ENCODE peak calls at places on chromosomes 13 and 19, in nine cellular contexts. B is OCI-LY7, L is fibroblast of lung, D is Calu3, V is HFFc6, W is fibroblast of the aortic adventitia, C is endothelial cell, H is cardiac muscle cell, G is lung. R is an unnamed sample.

GRCh38 chr13:22194106-22194810 is 523.4 kb downstream of the FGF9 start:
- DNase-seq in V (no peak), W (no peak), G (no peak), D (no peak), H (no peak), B (no peak), C (no peak), L (no peak), R (no peak)

GRCh38 chr19:54024660-54025059 is 33.2 kb downstream of the CACNG6 start:
- DNase-seq in L (no peak), B (no peak), C (no peak), H (no peak), V (no peak), D (no peak), W (no peak), G (no peak), R (no peak)

GRCh38 chr13:51122868-51123267 is 11.8 kb upstream of the C13orf42 start:
- DNase-seq in W (no peak), G (no peak), L (no peak), C (no peak), V (no peak), H (no peak), D (peak), B (no peak), R (peak)

GRCh38 chr13:35159041-35159440 is 217.0 kb downstream of the NBEA start:
- DNase-seq in G (no peak), H (no peak), V (no peak), W (no peak), C (no peak), B (no peak), D (no peak), L (no peak), R (no peak)

GRCh38 chr19:18833141-18833476 is 1.4 kb downstream of the UPF1 start:
- DNase-seq in H (no peak), D (no peak), B (peak), C (no peak), W (no peak), L (peak), G (no peak), V (no peak), R (no peak)

GRCh38 chr13:102798653-102799543 is at the start of the genes BIVM and POGLUT2:
- DNase-seq in C (peak), W (peak), D (peak), H (peak), V (peak), B (no peak), G (peak), L (peak), R (peak)

GRCh38 chr13:114132419-114133121 is at the start of gene RASA3:
- DNase-seq in V (peak), C (peak), G (peak), D (peak), B (peak), L (peak), W (peak), H (peak), R (peak)

GRCh38 chr19:6802336-6803035 is 30.0 kb downstream of the VAV1 start:
- DNase-seq in W (no peak), V (no peak), D (no peak), L (no peak), B (peak), C (no peak), G (peak), H (peak), R (no peak)

GRCh38 chr13:73932091-73932490 is 202.1 kb downstream of the KLF12 start:
- DNase-seq in V (no peak), B (no peak), H (no peak), G (no peak), C (no peak), D (no peak), W (no peak), L (no peak), R (no peak)

GRCh38 chr19:47813304-47813994 is 8.3 kb upstream of the CRX start:
- DNase-seq in L (peak), D (peak), G (peak), V (peak), C (peak), B (peak), H (peak), W (peak), R (peak)

GRCh38 chr19:47819841-47820244 is 1.9 kb upstream of the CRX start:
- DNase-seq in H (no peak), C (no peak), G (no peak), D (no peak), L (no peak), W (no peak), V (no peak), B (peak), R (no peak)

GRCh38 chr19:47813995-47814328 is 7.8 kb upstream of the CRX start:
- DNase-seq in W (no peak), V (no peak), C (no peak), G (no peak), L (no peak), B (no peak), D (no peak), H (no peak), R (no peak)
- TF ChIP-seq CTCF in W (no peak), V (peak), C (peak), G (no peak), L (no peak), B (no peak), D (peak), H (no peak), R (peak)

DNA sequence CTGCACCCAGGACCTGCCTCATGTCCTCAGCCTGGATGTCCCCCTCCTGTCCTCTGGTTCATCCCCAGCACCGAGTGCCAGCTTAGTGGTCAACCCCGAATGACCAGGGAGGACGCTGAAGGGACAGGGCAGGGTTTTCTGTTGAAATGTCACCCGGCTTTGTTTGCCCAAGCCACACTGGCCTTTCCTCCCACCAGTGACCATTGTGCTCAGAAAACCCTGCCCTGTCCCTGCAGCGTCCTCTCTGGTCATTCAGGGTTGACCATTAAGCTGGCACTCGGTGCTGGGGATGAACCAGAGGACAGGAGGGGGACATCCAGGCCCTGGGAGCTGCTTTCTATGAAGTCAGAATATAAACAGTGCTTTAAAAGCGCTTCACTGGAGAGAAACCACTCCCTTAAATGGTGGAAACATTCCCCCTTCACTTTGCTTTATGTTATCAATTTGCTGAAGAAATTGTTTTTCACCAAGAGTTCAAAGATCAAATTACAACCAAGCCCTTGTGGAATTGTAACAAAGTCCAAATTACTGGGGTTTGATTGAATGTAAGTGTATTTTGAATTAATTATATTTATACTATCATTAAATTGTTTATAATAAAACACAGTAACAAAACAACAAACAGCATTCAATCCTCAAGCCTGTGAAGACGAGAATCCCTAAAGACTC is 21.4 kb downstream of the CARS2 start:
- DNase-seq in G (no peak), H (no peak), V (no peak), L (peak), W (no peak), D (no peak), B (no peak), C (no peak), R (no peak)
- TF ChIP-seq CTCF in G (no peak), H (no peak), V (no peak), L (no peak), W (no peak), D (no peak), B (no peak), C (no peak), R (no peak)

GRCh38 chr19:20367811-20368294 is 197.7 kb downstream of the ZNF737 start:
- DNase-seq in W (no peak), D (no peak), L (no peak), H (no peak), G (no peak), V (no peak), B (peak), C (peak), R (no peak)
- TF ChIP-seq CTCF in W (no peak), D (no peak), L (no peak), H (no peak), G (no peak), V (no peak), B (peak), C (no peak), R (peak)

DNA sequence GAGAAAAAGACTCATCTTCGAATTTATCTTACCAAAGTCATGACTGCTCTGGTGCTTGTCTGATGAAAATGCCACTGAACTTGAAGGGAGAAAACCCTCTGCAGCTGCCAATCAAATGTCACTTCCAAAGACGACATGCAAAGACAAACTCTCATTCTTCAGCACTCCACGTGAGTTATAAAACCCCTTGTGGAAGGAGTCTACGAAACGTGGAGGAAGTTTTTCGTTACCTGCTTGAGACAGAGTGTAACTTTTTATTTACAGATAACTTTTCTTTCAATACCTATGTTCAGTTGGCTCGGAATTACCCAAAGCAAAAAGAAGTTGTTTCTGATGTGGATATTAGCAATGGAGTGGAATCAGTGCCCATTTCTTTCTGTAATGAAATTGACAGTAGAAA is 19.2 kb upstream of the PHF11 start:
- DNase-seq in B (no peak), C (no peak), V (no peak), H (no peak), L (no peak), G (no peak), D (no peak), W (no peak), R (no peak)
- TF ChIP-seq CTCF in B (no peak), C (no peak), V (no peak), H (no peak), L (no peak), G (no peak), D (no peak), W (no peak), R (no peak)

GRCh38 chr19:55160986-55161365 is 3.4 kb upstream of the TNNI3 start:
- DNase-seq in G (no peak), H (no peak), C (no peak), D (no peak), B (no peak), V (no peak), L (no peak), W (no peak), R (no peak)

GRCh38 chr19:55161571-55162322 is 4.2 kb upstream of the TNNI3 start:
- DNase-seq in G (no peak), B (no peak), H (no peak), C (no peak), V (no peak), L (no peak), D (no peak), W (no peak), R (no peak)

GRCh38 chr19:55166530-55167268 is at the start of gene DNAAF3:
- DNase-seq in C (peak), W (peak), B (peak), D (peak), L (peak), H (peak), G (peak), V (peak), R (peak)

GRCh38 chr19:55169136-55169535 is 2.7 kb upstream of the DNAAF3 start:
- DNase-seq in C (no peak), G (no peak), L (no peak), H (no peak), V (no peak), D (no peak), B (no peak), W (no peak), R (no peak)

GRCh38 chr19:55165952-55166529 is 372 bp downstream of the DNAAF3 start:
- DNase-seq in B (peak), W (peak), D (peak), V (peak), C (peak), G (peak), L (peak), H (peak), R (no peak)
- TF ChIP-seq CTCF in B (peak), W (peak), D (peak), V (peak), C (peak), G (no peak), L (peak), H (peak), R (peak)

DNA sequence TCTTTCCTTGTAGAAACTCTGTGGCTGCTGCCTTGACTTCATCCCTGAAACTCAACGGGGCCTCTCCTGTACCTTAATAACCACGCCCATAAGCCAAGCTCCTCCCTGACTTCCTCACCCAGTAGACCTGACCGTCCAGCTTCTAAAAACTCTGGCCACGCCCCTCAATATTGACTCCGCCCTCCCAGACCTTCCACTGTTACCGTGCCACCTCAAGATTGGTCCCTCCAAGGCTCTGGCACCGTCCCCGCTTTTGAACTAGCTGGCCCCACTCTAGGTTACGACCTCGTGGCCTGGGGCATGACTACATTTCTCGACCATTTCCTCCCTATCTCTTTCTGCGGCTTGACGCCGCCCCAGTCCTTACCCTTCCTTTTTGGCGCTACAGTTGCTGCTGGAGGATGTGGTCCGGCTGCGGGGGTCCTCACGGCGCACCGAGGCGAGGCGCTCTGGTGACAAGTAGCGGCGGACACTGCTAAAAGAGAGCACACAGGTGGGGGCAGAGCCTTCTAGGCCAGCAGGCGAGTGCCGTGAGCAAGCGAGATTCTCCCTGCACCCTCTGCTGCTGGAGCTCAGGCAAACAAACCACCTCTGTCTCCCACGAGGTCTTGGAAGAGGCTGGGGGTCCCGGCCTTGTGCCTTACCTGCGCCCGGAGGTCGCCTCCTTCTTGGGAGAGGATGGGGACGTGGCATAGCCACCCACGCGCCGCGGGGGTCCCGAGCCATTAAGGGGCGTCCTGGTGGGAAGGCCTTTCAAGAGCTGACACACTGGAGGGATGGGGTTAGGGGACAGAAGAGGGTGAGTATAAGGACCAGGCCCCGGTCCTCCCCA is 2.3 kb upstream of the EML2 start:
- DNase-seq in L (peak), D (peak), G (peak), W (peak), B (peak), V (peak), C (peak), H (peak), R (peak)
- TF ChIP-seq CTCF in L (no peak), D (no peak), G (no peak), W (no peak), B (no peak), V (no peak), C (no peak), H (no peak), R (no peak)

R was measured in type B pancreatic cell.